ENCODE peak calls at places on chromosomes 1 and 21, in seven cellular contexts. Z is HepG2, V is GM12892, M is SK-N-SH, G is K562, D is GM12878, U is H1. A is an unnamed sample.

GRCh38 chr1:101241485-101242225 is 4.8 kb downstream of the S1PR1 start:
- DNase-seq in D (no peak), M (no peak), U (no peak), V (no peak), G (no peak), Z (no peak), A (no peak)

GRCh38 chr1:229895605-229896004 is 171.4 kb upstream of the GALNT2 start:
- DNase-seq in D (no peak), V (no peak), U (no peak), M (no peak), G (no peak), Z (no peak), A (no peak)

GRCh38 chr1:240044620-240045019 is 47.1 kb upstream of the FMN2 start:
- DNase-seq in U (no peak), M (no peak), D (no peak), V (no peak), Z (no peak), G (no peak), A (no peak)

GRCh38 chr1:37875833-37876232 is 16.4 kb upstream of the MTF1 start:
- DNase-seq in U (no peak), D (no peak), Z (no peak), G (no peak), M (no peak), V (no peak), A (no peak)

GRCh38 chr1:19815801-19816736 is 986 bp upstream of the RNF186 start:
- DNase-seq in U (no peak), G (no peak), V (no peak), M (no peak), D (no peak), Z (peak; percentile 77), A (no peak)

GRCh38 chr1:108880850-108881249 is 4.1 kb downstream of the GPSM2 start:
- DNase-seq in G (no peak), D (no peak), Z (no peak), V (no peak), U (no peak), M (peak; percentile 26), A (no peak)

GRCh38 chr1:221991221-221991620 is 249.3 kb upstream of the DUSP10 start:
- DNase-seq in Z (no peak), U (no peak), G (no peak), D (no peak), V (no peak), M (no peak), A (no peak)

GRCh38 chr1:118185083-118185899 is at the start of gene SPAG17:
- DNase-seq in G (peak; percentile 80), V (no peak), M (peak; percentile 6), D (no peak), U (peak; percentile 95), Z (no peak), A (peak; percentile 4)

GRCh38 chr1:20662110-20662475 is 924 bp upstream of the DDOST start:
- DNase-seq in V (no peak), M (peak; percentile 47), G (no peak), D (no peak), U (no peak), Z (no peak), A (no peak)

GRCh38 chr1:43286115-43286514 is 734 bp upstream of the C1orf210 start:
- DNase-seq in G (no peak), U (no peak), D (no peak), V (no peak), M (no peak), Z (no peak), A (no peak)

GRCh38 chr1:63827411-63828321 is 53.8 kb downstream of the ROR1 start:
- DNase-seq in U (no peak), Z (no peak), G (no peak), V (no peak), M (no peak), D (no peak), A (no peak)

GRCh38 chr1:178011101-178011828 is 41.4 kb upstream of the SEC16B start:
- DNase-seq in D (no peak), G (no peak), U (no peak), Z (peak; percentile 24), M (no peak), V (no peak), A (no peak)

GRCh38 chr1:73910466-73910865 is 287.5 kb downstream of the LRRIQ3 start:
- DNase-seq in U (no peak), D (no peak), Z (no peak), V (no peak), G (no peak), M (no peak), A (no peak)

GRCh38 chr1:115828101-115829022 is 12.6 kb downstream of the NHLH2 start:
- DNase-seq in M (peak; percentile 83), Z (no peak), U (peak; percentile 66), V (no peak), G (peak; percentile 63), D (no peak), A (no peak)

GRCh38 chr21:21200103-21200938 is 202.1 kb downstream of the NCAM2 start:
- DNase-seq in U (no peak), V (no peak), G (peak; percentile 50), Z (no peak), M (no peak), D (no peak), A (no peak)

GRCh38 chr1:3846521-3846920 is 10.5 kb downstream of the CEP104 start:
- DNase-seq in G (no peak), Z (no peak), M (no peak), U (no peak), V (no peak), D (no peak), A (no peak)

GRCh38 chr1:64466033-64466432 is 3.9 kb upstream of the CACHD1 start:
- DNase-seq in D (no peak), M (no peak), Z (no peak), G (no peak), V (no peak), U (no peak), A (no peak)

GRCh38 chr1:108592030-108592759 is 32.3 kb downstream of the EEIG2 start:
- DNase-seq in M (no peak), Z (no peak), U (no peak), D (no peak), G (no peak), V (no peak), A (no peak)

DNA sequence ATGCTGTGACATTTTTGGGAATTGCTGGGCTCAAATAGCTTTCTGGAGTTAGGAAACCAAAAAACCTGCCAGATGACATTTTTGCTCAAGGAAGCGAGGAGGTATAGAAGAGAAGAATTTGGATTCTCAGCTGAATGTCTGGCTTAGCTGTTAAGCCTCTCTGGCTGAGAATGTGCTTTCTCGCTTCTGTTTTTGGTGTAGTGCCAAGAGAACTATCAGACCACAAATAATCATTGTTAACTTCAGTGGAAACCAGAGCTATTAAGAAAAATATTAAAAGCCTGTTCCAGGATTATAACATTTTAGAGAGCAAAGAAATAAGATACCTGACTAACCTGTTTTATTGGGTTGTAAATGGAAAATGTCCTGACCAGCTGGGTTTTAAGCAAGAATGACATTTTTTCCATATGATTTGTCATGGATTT is 39.5 kb upstream of the DIPK1A start:
- DNase-seq in V (no peak), D (no peak), M (no peak), U (no peak), Z (no peak), G (no peak), A (no peak)
- TF ChIP-seq TAF1 in V (no peak), D (no peak), M (no peak), U (no peak), Z (no peak), G (no peak), A (no peak)

GRCh38 chr1:210374600-210374953 is 45.9 kb downstream of the HHAT start:
- DNase-seq in U (no peak), M (no peak), G (no peak), Z (no peak), V (no peak), D (no peak), A (no peak)
- TF ChIP-seq TAF1 in U (no peak), M (no peak), G (no peak), Z (no peak), V (no peak), D (no peak), A (no peak)

DNA sequence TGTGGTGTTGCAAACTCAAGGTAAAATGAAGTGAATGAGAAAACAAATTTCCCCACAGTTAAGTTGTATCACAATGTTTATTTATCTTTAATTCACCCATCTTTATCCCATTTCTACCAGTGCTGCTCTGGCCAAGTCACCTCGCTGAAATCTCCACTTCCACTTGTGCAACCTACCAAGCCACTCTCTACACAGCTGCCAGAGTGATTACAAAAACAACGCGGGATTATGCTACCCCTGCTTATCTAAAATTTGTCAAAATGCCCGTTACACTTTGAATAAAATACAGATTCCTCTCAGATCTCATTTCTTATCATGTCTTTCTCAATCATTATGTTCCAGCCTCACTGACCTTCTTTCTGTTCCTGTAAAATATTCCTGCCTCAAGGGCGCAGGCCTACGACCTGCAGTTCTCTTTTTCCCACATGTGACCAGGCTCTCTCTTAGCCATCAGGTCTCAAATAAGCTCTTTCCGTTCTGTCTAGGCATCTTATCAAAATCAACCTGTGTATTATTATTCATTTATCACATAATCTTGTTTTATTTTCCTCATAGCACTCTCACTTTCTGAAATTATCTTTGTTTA is 95.6 kb downstream of the NTMT2 start:
- DNase-seq in M (no peak), U (no peak), G (no peak), Z (no peak), V (no peak), D (no peak), A (no peak)
- TF ChIP-seq TAF1 in M (no peak), U (no peak), G (no peak), Z (no peak), V (no peak), D (no peak), A (no peak)

GRCh38 chr1:244652699-244653438 is at the start of gene DESI2:
- DNase-seq in G (peak; percentile 98), Z (peak; percentile 99), V (peak; percentile 86), M (peak; percentile 98), U (peak; percentile 95), D (peak; percentile 96), A (peak; percentile 92)

GRCh38 chr1:244655186-244655585 is 2.3 kb downstream of the DESI2 start:
- DNase-seq in U (no peak), M (no peak), G (no peak), V (no peak), D (no peak), Z (no peak), A (no peak)

GRCh38 chr1:244651956-244652698 is 799 bp upstream of the DESI2 start:
- DNase-seq in M (no peak), G (no peak), V (no peak), U (no peak), Z (no peak), D (no peak), A (no peak)

GRCh38 chr1:244654284-244655038 is 1.5 kb downstream of the DESI2 start:
- DNase-seq in D (no peak), Z (no peak), M (no peak), V (no peak), U (no peak), G (no peak), A (no peak)

DNA sequence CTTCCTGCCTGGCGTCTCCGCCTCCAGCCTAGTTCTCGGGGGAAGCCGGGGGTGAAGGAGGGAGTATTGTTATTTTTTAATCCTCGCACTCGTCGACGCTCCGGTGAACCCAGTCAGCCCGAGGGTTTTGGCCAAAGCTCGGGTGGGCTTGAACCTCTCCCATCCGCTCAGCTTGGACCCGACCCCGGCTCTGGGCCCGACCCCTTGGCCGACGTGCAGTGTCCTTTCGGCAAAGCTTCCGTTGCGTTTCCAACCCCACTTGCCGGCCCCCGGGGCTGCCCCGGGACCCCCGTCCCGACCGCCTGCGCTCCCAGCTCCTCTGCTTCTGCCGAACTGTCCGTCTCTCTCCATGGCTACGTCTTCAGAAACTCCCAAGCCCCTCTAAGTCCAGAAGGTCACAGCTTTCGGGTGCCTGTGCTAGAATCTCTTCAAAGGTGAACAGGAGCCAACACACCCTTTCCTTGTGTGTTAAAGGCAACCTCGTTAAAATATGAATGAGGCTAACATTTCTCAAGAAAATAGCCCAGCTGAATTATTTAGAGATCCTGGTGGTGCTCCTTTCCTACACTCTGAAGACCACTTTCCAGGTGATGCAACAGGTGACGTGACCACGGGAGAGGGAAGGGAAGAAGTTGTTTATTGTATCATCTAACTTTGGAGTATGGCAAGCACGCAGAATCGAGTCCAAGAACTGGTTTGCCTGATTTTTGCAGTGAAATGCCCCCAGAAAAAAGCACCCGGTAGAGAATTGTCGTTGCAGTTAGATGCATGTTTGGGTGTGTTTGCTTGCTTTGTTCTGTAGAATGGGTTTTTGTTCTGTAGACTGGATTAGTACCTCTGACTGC is 735 bp downstream of the DESI2 start:
- DNase-seq in G (no peak), Z (peak; percentile 38), V (no peak), U (no peak), D (no peak), M (no peak), A (no peak)
- TF ChIP-seq TAF1 in G (no peak), Z (no peak), V (no peak), U (no peak), D (no peak), M (no peak), A (no peak)